ENCODE peak calls at places on chromosomes 12 and 14, in four cellular contexts. Y is lung, T is left lung, I is adipocyte. B is an unnamed sample.

GRCh38 chr12:41604830-41605229 is 416.7 kb downstream of the PDZRN4 start:
- DNase-seq in Y (no peak), T (no peak), I (no peak), B (no peak)

GRCh38 chr12:52235822-52236291 is 2.8 kb downstream of the KRT7 start:
- DNase-seq in Y (no peak), T (no peak), I (no peak), B (no peak)

GRCh38 chr12:52415870-52416750 is 10.0 kb upstream of the KRT82 start:
- DNase-seq in Y (peak; percentile 43), T (no peak), I (peak; percentile 80), B (peak; percentile 18)

GRCh38 chr12:71846322-71846940 is 6.9 kb downstream of the TBC1D15 start:
- DNase-seq in Y (no peak), T (no peak), I (peak; percentile 75), B (no peak)

GRCh38 chr12:124451637-124452243 is 115.7 kb downstream of the NCOR2 start:
- DNase-seq in Y (no peak), T (no peak), I (no peak), B (no peak)

GRCh38 chr12:18139989-18140596 is 50.1 kb upstream of the RERGL start:
- DNase-seq in Y (no peak), T (no peak), I (peak; percentile 85), B (no peak)

GRCh38 chr14:52660325-52660724 is 35.0 kb downstream of the ERO1A start:
- DNase-seq in Y (no peak), T (no peak), I (no peak), B (no peak)

GRCh38 chr14:87615822-87616679 is 376.9 kb downstream of the GALC start:
- DNase-seq in Y (peak; percentile 35), T (no peak), I (peak; percentile 69), B (peak; percentile 67)

GRCh38 chr12:127485528-127485927 is 781.4 kb upstream of the TMEM132C start:
- DNase-seq in Y (no peak), T (no peak), I (peak; percentile 80), B (no peak)

GRCh38 chr14:54470701-54471100 is 18.1 kb downstream of the GMFB start:
- DNase-seq in Y (no peak), T (no peak), I (no peak), B (no peak)

GRCh38 chr12:67354322-67354721 is 85.2 kb downstream of the CAND1 start:
- DNase-seq in Y (no peak), T (no peak), I (peak; percentile 7), B (no peak)

GRCh38 chr12:121990692-121991603 is 30.7 kb upstream of the BCL7A start:
- DNase-seq in Y (peak; percentile 48), T (peak; percentile 44), I (no peak), B (no peak)

GRCh38 chr12:70724444-70724843 is 87.2 kb upstream of the PTPRB start:
- DNase-seq in Y (no peak), T (no peak), I (no peak), B (no peak)

GRCh38 chr14:25017562-25017961 is 32.4 kb downstream of the STXBP6 start:
- DNase-seq in Y (no peak), T (no peak), I (no peak), B (no peak)

GRCh38 chr14:59482471-59483331 is 1.5 kb downstream of the L3HYPDH start:
- DNase-seq in Y (no peak), T (no peak), I (peak; percentile 89), B (peak; percentile 37)
- H3K4me1 ChIP-seq in Y (peaks cover 20% of the 10 kb centered on the region), T (peaks cover 22% of the 10 kb centered on the region), I (peaks cover 49% of the 10 kb centered on the region), B (peaks cover 18% of the 10 kb centered on the region)

GRCh38 chr14:105738638-105739037 is 212.3 kb downstream of the TMEM121 start:
- DNase-seq in Y (no peak), T (no peak), I (no peak), B (peak; percentile 22)

GRCh38 chr14:105737504-105738246 is 211.3 kb downstream of the TMEM121 start:
- DNase-seq in Y (no peak), T (no peak), I (no peak), B (no peak)

GRCh38 chr14:105733081-105734065 is 207.0 kb downstream of the TMEM121 start:
- DNase-seq in Y (no peak), T (no peak), I (no peak), B (no peak)
- H3K9me3 ChIP-seq in Y (peaks cover 9% of the 10 kb centered on the region), T (no peaks in the 10 kb centered on the region), I (no peaks in the 10 kb centered on the region), B (no peaks in the 10 kb centered on the region)

GRCh38 chr12:116121453-116121871 is 156.0 kb downstream of the MED13L start:
- DNase-seq in Y (no peak), T (no peak), I (peak; percentile 89), B (no peak)
- H3K4me1 ChIP-seq in Y (peaks cover 16% of the 10 kb centered on the region), T (peaks cover 36% of the 10 kb centered on the region), I (peaks cover 77% of the 10 kb centered on the region), B (peaks cover 48% of the 10 kb centered on the region)

DNA sequence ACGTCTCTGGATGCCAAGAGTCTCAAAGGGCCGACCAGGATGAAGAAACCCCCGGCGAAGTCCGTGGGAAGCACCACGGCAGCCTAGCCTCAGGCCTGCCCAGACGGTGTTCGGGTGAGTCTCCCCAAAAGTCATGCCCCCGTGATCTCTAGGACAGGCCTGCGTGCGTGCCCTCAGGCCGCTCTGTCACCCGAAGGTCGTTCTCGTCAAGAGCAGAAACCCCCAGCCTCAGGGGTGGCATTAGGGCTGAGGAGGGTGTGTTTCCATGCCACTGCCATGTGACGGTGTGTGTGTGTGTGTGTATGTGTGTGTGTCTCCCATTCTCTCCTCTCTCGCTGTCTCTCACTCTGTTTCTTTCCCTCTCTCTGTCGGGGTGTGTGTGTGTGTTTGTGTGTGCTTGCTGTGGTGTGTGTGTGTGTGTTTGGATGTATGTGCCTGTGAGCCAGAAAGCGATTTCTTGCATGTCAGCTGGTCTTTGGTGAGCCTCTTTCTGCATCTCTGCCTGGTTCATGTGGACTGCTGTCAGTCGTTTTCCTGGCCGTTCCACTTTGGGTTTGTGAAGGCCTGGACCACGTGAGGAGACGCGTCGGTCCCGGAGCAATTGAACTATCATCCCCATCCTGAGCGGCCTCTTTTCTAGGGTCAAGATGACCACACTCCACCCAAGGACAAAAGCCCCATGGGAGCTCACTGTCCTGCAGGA is 772.5 kb upstream of the ALG10B start:
- DNase-seq in Y (no peak), T (no peak), I (no peak), B (no peak)
- H3K9me3 ChIP-seq in Y (peaks cover 39% of the 10 kb centered on the region), T (peaks cover 71% of the 10 kb centered on the region), I (no peaks in the 10 kb centered on the region), B (no peaks in the 10 kb centered on the region)

GRCh38 chr12:56720696-56721615 is 4.1 kb downstream of the NACA start:
- DNase-seq in Y (no peak), T (no peak), I (no peak), B (no peak)
- H3K4me1 ChIP-seq in Y (peaks cover 47% of the 10 kb centered on the region), T (peaks cover 17% of the 10 kb centered on the region), I (peaks cover 66% of the 10 kb centered on the region), B (peaks cover 14% of the 10 kb centered on the region)

DNA sequence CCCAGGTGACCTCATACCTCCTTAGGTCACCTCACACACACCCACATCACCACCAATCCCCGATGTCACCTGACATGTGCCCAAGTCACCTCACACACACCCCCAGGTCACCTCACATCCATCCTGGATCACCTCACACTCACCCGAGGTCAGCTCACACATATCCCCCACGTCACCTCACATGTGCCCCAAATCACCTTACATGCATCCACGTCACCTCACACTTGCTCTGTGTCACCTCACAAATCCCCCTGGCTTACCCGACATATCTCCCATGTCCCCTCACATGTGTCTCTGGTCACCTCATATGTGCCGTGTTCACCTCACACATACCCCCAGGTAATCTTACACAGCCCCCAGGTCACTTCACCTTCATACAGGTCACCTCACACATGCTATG is 864.6 kb downstream of the TMEM121 start:
- DNase-seq in Y (no peak), T (no peak), I (no peak), B (no peak)
- H3K9me3 ChIP-seq in Y (peaks cover 9% of the 10 kb centered on the region), T (no peaks in the 10 kb centered on the region), I (no peaks in the 10 kb centered on the region), B (no peaks in the 10 kb centered on the region)

GRCh38 chr12:1716215-1716862 is 25.5 kb downstream of the ADIPOR2 start:
- DNase-seq in Y (no peak), T (no peak), I (peak; percentile 25), B (no peak)
- H3K4me1 ChIP-seq in Y (peaks cover 4% of the 10 kb centered on the region), T (peaks cover 12% of the 10 kb centered on the region), I (peaks cover 59% of the 10 kb centered on the region), B (peaks cover 32% of the 10 kb centered on the region)

DNA sequence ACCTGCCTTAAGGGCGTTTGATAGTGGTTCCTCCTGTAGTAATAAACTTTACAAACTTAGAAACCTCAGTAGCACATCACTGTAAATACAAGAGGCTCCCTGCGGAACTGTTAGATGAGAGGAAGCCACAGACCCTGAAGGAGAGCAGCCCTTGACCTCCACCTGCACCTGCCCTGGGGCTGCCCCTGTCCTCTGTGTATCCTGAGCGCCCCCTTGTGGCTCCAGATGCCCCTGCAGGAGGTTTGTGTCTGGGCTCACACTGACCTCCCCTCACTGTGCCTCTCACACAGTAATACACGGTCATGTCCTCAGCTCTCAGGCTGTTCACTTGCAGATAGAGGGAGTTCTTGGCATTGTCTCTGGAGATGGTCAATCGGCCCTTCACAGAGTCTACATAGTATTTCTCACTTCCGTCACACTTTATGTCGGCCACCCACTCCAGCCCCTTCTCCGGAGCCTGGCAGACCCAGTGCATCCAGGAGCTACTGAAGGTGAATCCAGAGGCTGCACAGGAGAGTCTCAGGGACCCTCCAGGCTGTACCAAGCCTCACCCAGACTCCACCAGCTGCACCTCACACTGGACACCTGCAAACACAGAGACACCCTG is 1059.8 kb downstream of the TMEM121 start:
- DNase-seq in Y (no peak), T (no peak), I (no peak), B (peak; percentile 52)
- H3K9me3 ChIP-seq in Y (peaks cover 2% of the 10 kb centered on the region), T (no peaks in the 10 kb centered on the region), I (no peaks in the 10 kb centered on the region), B (no peaks in the 10 kb centered on the region)

GRCh38 chr14:33568935-33569579 is 381.8 kb downstream of the EGLN3 start:
- DNase-seq in Y (no peak), T (no peak), I (peak; percentile 13), B (no peak)

GRCh38 chr14:33569844-33570716 is 380.8 kb downstream of the EGLN3 start:
- DNase-seq in Y (no peak), T (no peak), I (peak; percentile 16), B (no peak)

GRCh38 chr14:33567003-33567735 is 383.7 kb downstream of the EGLN3 start:
- DNase-seq in Y (no peak), T (no peak), I (no peak), B (no peak)

GRCh38 chr14:33566082-33566481 is 384.8 kb downstream of the EGLN3 start:
- DNase-seq in Y (no peak), T (no peak), I (no peak), B (no peak)

DNA sequence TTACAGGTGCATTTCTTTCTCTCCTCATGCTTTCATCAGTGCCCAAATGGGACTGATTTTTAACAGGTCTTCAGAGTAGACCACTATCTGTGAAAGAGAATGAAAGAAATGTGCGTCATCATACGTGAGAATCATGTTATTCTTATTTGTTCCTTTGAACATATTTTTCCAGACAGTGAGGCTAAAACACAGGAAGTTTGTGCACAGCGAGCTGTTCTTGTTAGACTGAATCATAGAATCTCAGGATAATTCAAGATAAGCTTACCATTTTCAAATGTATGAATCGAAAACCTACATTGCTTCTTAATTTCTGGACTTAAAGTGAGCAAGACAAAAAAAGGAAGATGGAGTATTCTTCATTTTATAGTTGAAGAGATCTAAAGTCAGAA is 383.1 kb downstream of the EGLN3 start:
- DNase-seq in Y (no peak), T (no peak), I (peak; percentile 32), B (no peak)
- H3K4me1 ChIP-seq in Y (peaks cover 4% of the 10 kb centered on the region), T (no peaks in the 10 kb centered on the region), I (peaks cover 4% of the 10 kb centered on the region), B (no peaks in the 10 kb centered on the region)